ENCODE peak calls at places on chromosomes 16 and 17, in nine cellular contexts. One of them, this sample, is unnamed.
A peak's percentile ranks its signal among the peaks of the same experiment; 100 is the strongest.

GRCh38 chr17:80990921-80991644 is 558 bp upstream of the CHMP6 start:
- DNase-seq in GM23248: no peak
- DNase-seq in GM23338: no peak
- DNase-seq in HCT116: no peak
- DNase-seq in SK-N-SH: peak; percentile 45
- DNase-seq in OCI-LY7: no peak
- DNase-seq in PC-3: no peak
- DNase-seq in neural progenitor cell: no peak
- DNase-seq in MM.1S: no peak
- DNase-seq in this sample: no peak

GRCh38 chr17:608911-609882 is 105.4 kb downstream of the VPS53 start:
- DNase-seq in GM23338: no peak
- DNase-seq in OCI-LY7: no peak
- DNase-seq in HCT116: no peak
- DNase-seq in PC-3: no peak
- DNase-seq in GM23248: peak; percentile 9
- DNase-seq in SK-N-SH: peak; percentile 35
- DNase-seq in MM.1S: no peak
- DNase-seq in neural progenitor cell: no peak
- DNase-seq in this sample: no peak

GRCh38 chr17:80833952-80834895 is 157.4 kb upstream of the CHMP6 start:
- DNase-seq in HCT116: no peak
- DNase-seq in OCI-LY7: no peak
- DNase-seq in MM.1S: no peak
- DNase-seq in PC-3: no peak
- DNase-seq in SK-N-SH: peak; percentile 64
- DNase-seq in GM23248: peak; percentile 97
- DNase-seq in GM23338: no peak
- DNase-seq in neural progenitor cell: no peak
- DNase-seq in this sample: no peak

GRCh38 chr16:19294156-19294649 is 8.7 kb downstream of the CLEC19A start:
- DNase-seq in HCT116: no peak
- DNase-seq in PC-3: no peak
- DNase-seq in OCI-LY7: peak; percentile 45
- DNase-seq in MM.1S: peak; percentile 84
- DNase-seq in SK-N-SH: no peak
- DNase-seq in GM23338: no peak
- DNase-seq in neural progenitor cell: no peak
- DNase-seq in GM23248: no peak
- DNase-seq in this sample: peak; percentile 26

GRCh38 chr16:83847371-83848225 is 39.8 kb downstream of the HSBP1 start:
- DNase-seq in OCI-LY7: no peak
- DNase-seq in PC-3: no peak
- DNase-seq in GM23338: no peak
- DNase-seq in HCT116: no peak
- DNase-seq in GM23248: no peak
- DNase-seq in SK-N-SH: peak; percentile 74
- DNase-seq in neural progenitor cell: no peak
- DNase-seq in MM.1S: no peak
- DNase-seq in this sample: no peak

GRCh38 chr17:79535728-79536025 is 75.2 kb downstream of the RBFOX3 start:
- DNase-seq in HCT116: no peak
- DNase-seq in PC-3: no peak
- DNase-seq in GM23248: no peak
- DNase-seq in neural progenitor cell: no peak
- DNase-seq in SK-N-SH: no peak
- DNase-seq in OCI-LY7: no peak
- DNase-seq in MM.1S: no peak
- DNase-seq in GM23338: no peak
- DNase-seq in this sample: no peak

GRCh38 chr17:41678907-41679739 is 9.6 kb upstream of the EIF1 start:
- DNase-seq in GM23338: no peak
- DNase-seq in PC-3: peak; percentile 40
- DNase-seq in HCT116: no peak
- DNase-seq in SK-N-SH: no peak
- DNase-seq in OCI-LY7: peak; percentile 49
- DNase-seq in MM.1S: peak; percentile 87
- DNase-seq in GM23248: peak; percentile 66
- DNase-seq in neural progenitor cell: no peak
- DNase-seq in this sample: no peak

GRCh38 chr16:21973945-21974344 is 20.8 kb downstream of the UQCRC2 start:
- DNase-seq in GM23338: no peak
- DNase-seq in HCT116: no peak
- DNase-seq in MM.1S: no peak
- DNase-seq in SK-N-SH: no peak
- DNase-seq in OCI-LY7: no peak
- DNase-seq in GM23248: no peak
- DNase-seq in neural progenitor cell: no peak
- DNase-seq in PC-3: no peak
- DNase-seq in this sample: no peak

GRCh38 chr17:17698869-17699351 is 17.7 kb downstream of the RAI1 start:
- DNase-seq in SK-N-SH: no peak
- DNase-seq in HCT116: no peak
- DNase-seq in GM23248: peak; percentile 45
- DNase-seq in PC-3: no peak
- DNase-seq in OCI-LY7: no peak
- DNase-seq in GM23338: peak; percentile 70
- DNase-seq in MM.1S: no peak
- DNase-seq in neural progenitor cell: peak; percentile 57
- DNase-seq in this sample: no peak

GRCh38 chr17:20141201-20141999 is 132.2 kb downstream of the SPECC1 start:
- DNase-seq in OCI-LY7: no peak
- DNase-seq in SK-N-SH: no peak
- DNase-seq in GM23248: no peak
- DNase-seq in HCT116: no peak
- DNase-seq in MM.1S: no peak
- DNase-seq in neural progenitor cell: peak; percentile 23
- DNase-seq in GM23338: peak; percentile 23
- DNase-seq in PC-3: no peak
- DNase-seq in this sample: no peak

GRCh38 chr17:77425791-77426641 is 285.2 kb downstream of the SEC14L1 start:
- DNase-seq in SK-N-SH: peak; percentile 54
- DNase-seq in PC-3: peak; percentile 72
- DNase-seq in MM.1S: no peak
- DNase-seq in GM23338: no peak
- DNase-seq in OCI-LY7: no peak
- DNase-seq in GM23248: peak; percentile 83
- DNase-seq in HCT116: no peak
- DNase-seq in neural progenitor cell: peak; percentile 34
- DNase-seq in this sample: peak; percentile 90

GRCh38 chr16:73191111-73192046 is 143.5 kb upstream of the ZFHX3 start:
- DNase-seq in MM.1S: no peak
- DNase-seq in SK-N-SH: no peak
- DNase-seq in OCI-LY7: no peak
- DNase-seq in neural progenitor cell: no peak
- DNase-seq in HCT116: no peak
- DNase-seq in GM23338: no peak
- DNase-seq in GM23248: no peak
- DNase-seq in PC-3: no peak
- DNase-seq in this sample: no peak

GRCh38 chr16:57137566-57138273 is 45.3 kb downstream of the CPNE2 start:
- DNase-seq in MM.1S: no peak
- DNase-seq in HCT116: no peak
- DNase-seq in GM23338: no peak
- DNase-seq in SK-N-SH: peak; percentile 10
- DNase-seq in GM23248: no peak
- DNase-seq in PC-3: no peak
- DNase-seq in neural progenitor cell: no peak
- DNase-seq in OCI-LY7: no peak
- DNase-seq in this sample: no peak

GRCh38 chr17:47732399-47733046 is 513 bp upstream of the TBX21 start:
- DNase-seq in GM23248: no peak
- DNase-seq in PC-3: no peak
- DNase-seq in MM.1S: no peak
- DNase-seq in OCI-LY7: no peak
- DNase-seq in SK-N-SH: peak; percentile 46
- DNase-seq in HCT116: no peak
- DNase-seq in GM23338: peak; percentile 23
- DNase-seq in neural progenitor cell: no peak
- DNase-seq in this sample: no peak

GRCh38 chr17:1137465-1137894 is 42.3 kb downstream of the ABR start:
- DNase-seq in MM.1S: peak; percentile 96
- DNase-seq in GM23248: no peak
- DNase-seq in GM23338: peak; percentile 86
- DNase-seq in PC-3: no peak
- DNase-seq in HCT116: peak; percentile 92
- DNase-seq in neural progenitor cell: no peak
- DNase-seq in SK-N-SH: no peak
- DNase-seq in OCI-LY7: no peak
- DNase-seq in this sample: no peak

DNA sequence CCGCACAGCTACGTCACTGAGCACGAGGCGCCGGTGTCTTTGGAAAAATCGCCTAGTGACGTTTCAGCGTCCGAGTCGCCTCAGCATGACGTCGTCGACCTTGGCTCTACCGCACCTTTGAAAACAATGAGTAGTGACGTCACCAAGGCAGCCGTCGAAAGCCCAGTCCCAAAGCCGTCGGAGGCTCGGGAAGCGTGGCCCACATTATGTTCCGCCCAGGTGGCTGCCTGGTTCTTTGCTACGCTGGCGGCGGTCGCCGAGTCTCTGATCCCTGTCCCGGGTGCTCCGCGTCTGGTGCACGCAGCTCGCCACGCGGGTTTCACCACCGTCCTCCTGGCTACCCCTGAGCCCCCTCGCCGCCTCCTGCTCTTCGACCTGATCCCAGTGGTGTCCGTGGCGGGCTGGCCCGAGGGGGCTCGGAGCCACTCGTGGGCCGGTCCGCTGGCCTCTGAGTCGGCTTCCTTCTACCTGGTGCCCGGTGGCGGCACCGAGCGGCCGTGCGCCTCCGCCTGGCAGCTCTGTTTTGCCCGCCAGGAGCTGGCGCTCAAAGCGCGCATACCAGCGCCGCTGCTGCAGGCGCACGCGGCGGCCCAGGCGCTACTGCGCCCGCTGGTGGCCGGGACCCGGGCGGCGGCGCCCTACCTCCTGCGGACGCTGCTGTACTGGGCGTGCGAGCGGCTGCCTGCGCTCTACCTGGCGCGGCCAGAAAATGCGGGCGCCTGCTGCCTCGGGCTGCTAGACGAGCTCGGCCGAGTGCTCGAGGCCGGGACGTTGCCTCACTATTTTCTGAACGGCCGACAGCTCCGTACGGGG is 1.5 kb downstream of the TMEM102 start:
- DNase-seq in HCT116: peak; percentile 79
- DNase-seq in neural progenitor cell: peak; percentile 96
- DNase-seq in OCI-LY7: peak; percentile 91
- DNase-seq in GM23248: peak; percentile 93
- DNase-seq in SK-N-SH: peak; percentile 80
- DNase-seq in MM.1S: peak; percentile 89
- DNase-seq in GM23338: peak; percentile 92
- DNase-seq in PC-3: peak; percentile 89
- DNase-seq in this sample: peak; percentile 95
- TF ChIP-seq EZH2phosphoT487 in HCT116: no peak
- TF ChIP-seq EZH2phosphoT487 in neural progenitor cell: no peak
- TF ChIP-seq EZH2phosphoT487 in OCI-LY7: no peak
- TF ChIP-seq EZH2phosphoT487 in GM23248: no peak
- TF ChIP-seq EZH2phosphoT487 in SK-N-SH: no peak
- TF ChIP-seq EZH2phosphoT487 in MM.1S: no peak
- TF ChIP-seq EZH2phosphoT487 in GM23338: no peak
- TF ChIP-seq EZH2phosphoT487 in PC-3: no peak
- TF ChIP-seq EZH2phosphoT487 in this sample: no peak

GRCh38 chr17:72406501-72406900 is 285.7 kb downstream of the SOX9 start:
- DNase-seq in GM23338: no peak
- DNase-seq in MM.1S: no peak
- DNase-seq in neural progenitor cell: no peak
- DNase-seq in OCI-LY7: no peak
- DNase-seq in SK-N-SH: no peak
- DNase-seq in PC-3: peak; percentile 41
- DNase-seq in GM23248: no peak
- DNase-seq in HCT116: no peak
- DNase-seq in this sample: peak; percentile 46
- H3K4me2 ChIP-seq in GM23338: no peak overlapping the region
- H3K4me2 ChIP-seq in MM.1S: peak overlapping the region; percentile 30
- H3K4me2 ChIP-seq in neural progenitor cell: no peak overlapping the region
- H3K4me2 ChIP-seq in OCI-LY7: no peak overlapping the region
- H3K4me2 ChIP-seq in SK-N-SH: peak overlapping the region; percentile 66
- H3K4me2 ChIP-seq in PC-3: peak overlapping the region; percentile 70
- H3K4me2 ChIP-seq in GM23248: no peak overlapping the region
- H3K4me2 ChIP-seq in HCT116: peak overlapping the region; percentile 77
- H3K4me2 ChIP-seq in this sample: no peak overlapping the region

DNA sequence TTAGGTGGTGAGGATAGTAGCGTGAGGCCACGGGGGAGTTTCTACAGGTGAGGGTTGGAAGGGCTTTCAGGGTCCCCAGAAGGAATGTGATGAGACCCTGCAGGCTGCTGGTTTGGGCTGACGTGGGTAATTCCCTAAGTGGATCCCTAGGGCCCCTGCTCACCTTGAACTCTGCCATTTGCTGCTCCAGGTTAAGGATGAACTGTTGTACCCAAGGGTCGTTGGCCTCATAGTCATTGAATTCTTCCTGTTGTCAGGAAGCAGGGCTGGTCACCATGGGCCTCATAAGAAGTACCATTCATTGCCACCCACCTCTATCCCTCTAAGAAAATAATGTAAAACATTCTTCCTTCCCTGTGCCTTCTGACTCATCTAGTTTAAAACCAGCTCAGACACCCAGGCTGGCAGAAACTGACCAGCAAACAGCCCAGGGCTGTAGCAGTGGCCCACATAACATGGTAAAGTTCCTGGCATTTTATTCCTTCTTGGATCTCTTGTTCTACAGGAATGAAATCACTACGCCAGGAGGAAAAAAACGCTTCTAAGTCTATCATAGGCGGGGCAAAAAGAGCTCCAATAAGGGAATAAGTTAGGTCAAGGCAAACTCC is 27.6 kb downstream of the FCSK start:
- DNase-seq in GM23338: no peak
- DNase-seq in PC-3: peak; percentile 70
- DNase-seq in OCI-LY7: no peak
- DNase-seq in MM.1S: no peak
- DNase-seq in SK-N-SH: no peak
- DNase-seq in GM23248: peak; percentile 73
- DNase-seq in neural progenitor cell: no peak
- DNase-seq in HCT116: no peak
- DNase-seq in this sample: no peak
- TF ChIP-seq EZH2phosphoT487 in GM23338: no peak
- TF ChIP-seq EZH2phosphoT487 in PC-3: no peak
- TF ChIP-seq EZH2phosphoT487 in OCI-LY7: no peak
- TF ChIP-seq EZH2phosphoT487 in MM.1S: no peak
- TF ChIP-seq EZH2phosphoT487 in SK-N-SH: no peak
- TF ChIP-seq EZH2phosphoT487 in GM23248: no peak
- TF ChIP-seq EZH2phosphoT487 in neural progenitor cell: no peak
- TF ChIP-seq EZH2phosphoT487 in HCT116: no peak
- TF ChIP-seq EZH2phosphoT487 in this sample: no peak

GRCh38 chr17:18949566-18949965 is 2.4 kb upstream of the SLC5A10 start:
- DNase-seq in MM.1S: no peak
- DNase-seq in OCI-LY7: no peak
- DNase-seq in neural progenitor cell: no peak
- DNase-seq in GM23338: no peak
- DNase-seq in HCT116: no peak
- DNase-seq in PC-3: no peak
- DNase-seq in SK-N-SH: no peak
- DNase-seq in GM23248: no peak
- DNase-seq in this sample: no peak
- H3K4me2 ChIP-seq in MM.1S: no peak overlapping the region
- H3K4me2 ChIP-seq in OCI-LY7: no peak overlapping the region
- H3K4me2 ChIP-seq in neural progenitor cell: no peak overlapping the region
- H3K4me2 ChIP-seq in GM23338: no peak overlapping the region
- H3K4me2 ChIP-seq in HCT116: no peak overlapping the region
- H3K4me2 ChIP-seq in PC-3: no peak overlapping the region
- H3K4me2 ChIP-seq in SK-N-SH: no peak overlapping the region
- H3K4me2 ChIP-seq in GM23248: no peak overlapping the region
- H3K4me2 ChIP-seq in this sample: no peak overlapping the region